ENCODE peak calls at places on chromosomes 3 and 15, in eight cellular contexts. O is SJSA1; Q is ovary; L is CD4-positive, CD25-positive, alpha-beta regulatory T cell; N is uterus; M is fibroblast of lung; Z is neuronal stem cell; V is mesenchymal stem cell. C is an unnamed sample.
A peak's percentile ranks its signal among the peaks of the same experiment; 100 is the strongest.

GRCh38 chr3:105866656-105867653 is 1.9 kb downstream of the CBLB start:
- DNase-seq in O (peak; percentile 9), Q (no peak), L (no peak), N (no peak), M (peak; percentile 64), Z (no peak), V (peak; percentile 35), C (no peak)

GRCh38 chr15:66862878-66863335 is 160.9 kb downstream of the SMAD6 start:
- DNase-seq in O (peak; percentile 97), Q (peak; percentile 82), L (peak; percentile 34), N (peak; percentile 84), M (peak; percentile 87), Z (peak; percentile 82), V (peak; percentile 92), C (peak; percentile 87)

GRCh38 chr3:120559228-120560061 is 36.7 kb upstream of the NDUFB4 start:
- DNase-seq in O (peak; percentile 84), Q (peak; percentile 76), L (no peak), N (peak; percentile 63), M (peak; percentile 36), Z (peak; percentile 85), V (peak; percentile 91), C (peak; percentile 50)

GRCh38 chr15:59722032-59722431 is 32.9 kb upstream of the BNIP2 start:
- DNase-seq in O (no peak), Q (no peak), L (no peak), N (no peak), M (no peak), Z (no peak), V (no peak), C (no peak)

GRCh38 chr15:98154863-98155262 is 194.4 kb downstream of the ARRDC4 start:
- DNase-seq in O (peak; percentile 18), Q (no peak), L (no peak), N (no peak), M (peak; percentile 22), Z (no peak), V (peak; percentile 27), C (no peak)

GRCh38 chr3:14774431-14774830 is 44.3 kb upstream of the FGD5 start:
- DNase-seq in O (no peak), Q (no peak), L (no peak), N (no peak), M (no peak), Z (no peak), V (no peak), C (peak; percentile 57)

GRCh38 chr3:170180107-170180951 is 1.2 kb downstream of the PHC3 start:
- DNase-seq in O (peak; percentile 46), Q (no peak), L (no peak), N (no peak), M (peak; percentile 55), Z (no peak), V (peak; percentile 65), C (no peak)

GRCh38 chr15:78155355-78155939 is 6.3 kb downstream of the IDH3A start:
- DNase-seq in O (no peak), Q (no peak), L (no peak), N (no peak), M (peak; percentile 42), Z (no peak), V (no peak), C (no peak)

GRCh38 chr15:36428102-36428845 is 151.2 kb upstream of the CDIN1 start:
- DNase-seq in O (peak; percentile 99), Q (no peak), L (no peak), N (no peak), M (peak; percentile 98), Z (no peak), V (peak; percentile 100), C (no peak)

GRCh38 chr3:13010770-13011169 is 62.5 kb downstream of the IQSEC1 start:
- DNase-seq in O (no peak), Q (no peak), L (no peak), N (no peak), M (no peak), Z (no peak), V (no peak), C (no peak)

GRCh38 chr3:124281453-124282316 is 289.8 kb upstream of the ROPN1 start:
- DNase-seq in O (peak; percentile 45), Q (no peak), L (no peak), N (no peak), M (peak; percentile 70), Z (no peak), V (peak; percentile 46), C (peak; percentile 60)

GRCh38 chr3:49799761-49800160 is at the start of gene CDHR4:
- DNase-seq in O (peak; percentile 21), Q (no peak), L (no peak), N (no peak), M (peak; percentile 67), Z (no peak), V (peak; percentile 90), C (peak; percentile 20)

GRCh38 chr3:185971579-185971978 is 33.8 kb upstream of the TRA2B start:
- DNase-seq in O (no peak), Q (no peak), L (no peak), N (no peak), M (no peak), Z (no peak), V (no peak), C (no peak)

GRCh38 chr15:76987896-76988860 is 6.7 kb upstream of the PSTPIP1 start:
- DNase-seq in O (no peak), Q (no peak), L (no peak), N (no peak), M (no peak), Z (no peak), V (no peak), C (no peak)

GRCh38 chr15:78605680-78606079 is 15.1 kb downstream of the CHRNA3 start:
- DNase-seq in O (no peak), Q (no peak), L (no peak), N (no peak), M (no peak), Z (no peak), V (no peak), C (no peak)

GRCh38 chr3:198071602-198072285 is 111.7 kb downstream of the LMLN start:
- DNase-seq in O (peak; percentile 50), Q (no peak), L (no peak), N (no peak), M (peak; percentile 91), Z (peak; percentile 51), V (peak; percentile 98), C (peak; percentile 31)

GRCh38 chr15:60095711-60096110 is 91.6 kb downstream of the FOXB1 start:
- DNase-seq in O (no peak), Q (no peak), L (no peak), N (no peak), M (no peak), Z (no peak), V (no peak), C (no peak)

GRCh38 chr15:73464602-73465001 is 21.6 kb downstream of the REC114 start:
- DNase-seq in O (no peak), Q (no peak), L (no peak), N (no peak), M (no peak), Z (no peak), V (peak; percentile 1), C (peak; percentile 47)

GRCh38 chr3:4174760-4175159 is 128.4 kb upstream of the SETMAR start:
- DNase-seq in O (no peak), Q (no peak), L (no peak), N (no peak), M (no peak), Z (no peak), V (no peak), C (no peak)

GRCh38 chr3:52428151-52429005 is 16.5 kb downstream of the SEMA3G start:
- DNase-seq in O (peak; percentile 35), Q (peak; percentile 75), L (no peak), N (peak; percentile 59), M (peak; percentile 89), Z (peak; percentile 53), V (peak; percentile 77), C (peak; percentile 76)

DNA sequence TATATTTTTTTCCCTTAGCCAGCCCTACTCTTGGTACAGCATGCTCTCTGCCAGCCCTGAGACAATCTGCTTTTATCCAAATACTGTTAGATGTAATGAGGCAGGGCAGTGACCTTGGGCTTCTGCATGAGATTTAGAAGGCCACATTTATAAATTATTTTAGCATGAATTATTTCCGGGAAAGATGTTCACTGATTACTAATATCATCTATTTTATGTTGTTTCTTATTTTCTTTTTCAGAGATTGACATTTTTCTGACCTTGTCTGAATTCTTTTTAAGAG is 23.1 kb downstream of the CRTC3 start:
- DNase-seq in O (no peak), Q (no peak), L (no peak), N (no peak), M (no peak), Z (no peak), V (no peak), C (no peak)
- H3K4me3 ChIP-seq in O (no peak overlapping the region), Q (no peak overlapping the region), L (no peak overlapping the region), N (no peak overlapping the region), M (peak overlapping the region; percentile 27), Z (no peak overlapping the region), V (no peak overlapping the region), C (no peak overlapping the region)

GRCh38 chr15:89587955-89588354 is 12.7 kb downstream of the TICRR start:
- DNase-seq in O (no peak), Q (no peak), L (no peak), N (no peak), M (peak; percentile 38), Z (no peak), V (peak; percentile 33), C (no peak)

GRCh38 chr15:89591834-89592233 is 16.6 kb downstream of the TICRR start:
- DNase-seq in O (no peak), Q (no peak), L (no peak), N (no peak), M (no peak), Z (no peak), V (no peak), C (no peak)

GRCh38 chr15:89593018-89593417 is 17.7 kb downstream of the TICRR start:
- DNase-seq in O (no peak), Q (no peak), L (no peak), N (no peak), M (no peak), Z (no peak), V (no peak), C (no peak)
- H3K36me3 ChIP-seq in O (peaks cover 97% of the 10 kb centered on the region), Q (no peaks in the 10 kb centered on the region), L (no peaks in the 10 kb centered on the region), N (no peaks in the 10 kb centered on the region), M (peaks cover 3% of the 10 kb centered on the region), Z (peaks cover 33% of the 10 kb centered on the region), V (peaks cover 9% of the 10 kb centered on the region), C (peaks cover 42% of the 10 kb centered on the region)

DNA sequence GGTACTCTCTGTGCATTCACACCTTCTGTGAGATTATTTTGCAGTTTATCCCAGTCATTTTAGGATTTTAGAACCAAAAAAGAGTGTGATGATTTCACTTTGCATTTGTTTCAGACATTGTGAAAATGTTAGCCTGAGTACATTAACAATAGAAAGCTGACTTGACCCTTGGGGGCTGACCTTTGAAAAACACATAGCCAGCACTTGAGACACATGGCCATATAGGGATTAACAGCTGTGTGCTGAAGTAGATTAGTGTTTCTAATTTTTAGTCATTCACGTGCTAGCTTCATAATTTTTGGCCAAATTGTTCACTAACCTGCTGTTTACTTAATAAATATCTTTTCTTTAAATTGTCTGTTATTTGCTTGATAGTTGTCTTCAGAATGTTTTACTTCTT is 3.5 kb downstream of the FEM1B start:
- DNase-seq in O (no peak), Q (no peak), L (no peak), N (no peak), M (no peak), Z (no peak), V (no peak), C (no peak)
- H3K4me3 ChIP-seq in O (no peak overlapping the region), Q (peak overlapping the region; percentile 54), L (peak overlapping the region; percentile 91), N (peak overlapping the region; percentile 80), M (peak overlapping the region; percentile 83), Z (no peak overlapping the region), V (no peak overlapping the region), C (peak overlapping the region; percentile 11)

DNA sequence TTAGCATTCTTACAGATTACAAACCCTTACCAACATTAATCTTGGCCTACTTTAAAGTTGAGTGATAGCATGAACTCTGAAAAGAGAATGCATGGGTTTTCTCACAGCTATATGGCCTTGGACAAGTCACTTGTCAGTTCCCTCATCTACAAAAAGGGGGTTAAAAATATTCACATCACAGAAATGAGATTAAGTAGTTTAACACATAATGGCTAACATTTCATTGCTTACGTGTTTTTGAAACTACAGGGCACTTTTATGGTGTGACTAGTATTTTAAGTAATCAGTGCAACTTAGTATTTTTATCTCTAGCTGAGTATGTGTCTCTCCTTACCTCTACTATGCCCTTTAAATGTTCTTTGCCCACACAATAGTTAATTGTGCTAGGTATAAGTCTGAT is 13.8 kb downstream of the TRIM59 start:
- DNase-seq in O (no peak), Q (no peak), L (no peak), N (no peak), M (no peak), Z (no peak), V (no peak), C (no peak)
- H3K36me3 ChIP-seq in O (peaks cover 98% of the 10 kb centered on the region), Q (no peaks in the 10 kb centered on the region), L (peaks cover 56% of the 10 kb centered on the region), N (no peaks in the 10 kb centered on the region), M (peaks cover 1% of the 10 kb centered on the region), Z (peaks cover 11% of the 10 kb centered on the region), V (peaks cover 12% of the 10 kb centered on the region), C (peaks cover 22% of the 10 kb centered on the region)

C was measured in H7.